ENCODE peak calls at places on chromosomes 4 and X, in seven cellular contexts. Q is PC-9, C is hepatocyte, P is GM23248, U is SK-N-SH, K is mesenchymal stem cell, O is astrocyte. B is an unnamed sample.
A peak's percentile ranks its signal among the peaks of the same experiment; 100 is the strongest.

GRCh38 chr4:127162741-127163140 is 470.0 kb upstream of the INTU start:
- DNase-seq in Q (no peak), C (no peak), P (peak; percentile 80), U (no peak), K (peak; percentile 98), O (peak; percentile 60), B (no peak)

GRCh38 chrX:143429021-143429570 is 88.2 kb downstream of the SPANXN3 start:
- DNase-seq in Q (no peak), C (no peak), P (no peak), U (no peak), K (peak; percentile 0), O (no peak), B (no peak)

GRCh38 chrX:123267220-123267619 is 83.1 kb downstream of the GRIA3 start:
- DNase-seq in Q (no peak), C (no peak), P (peak; percentile 68), U (no peak), K (no peak), O (peak; percentile 86), B (no peak)

GRCh38 chr4:175346381-175346780 is 428.2 kb downstream of the ADAM29 start:
- DNase-seq in Q (no peak), C (no peak), P (no peak), U (no peak), K (no peak), O (no peak), B (peak; percentile 38)

GRCh38 chr4:169243808-169244207 is 26.9 kb downstream of the SH3RF1 start:
- DNase-seq in Q (no peak), C (no peak), P (peak; percentile 78), U (no peak), K (no peak), O (peak; percentile 86), B (peak; percentile 88)

GRCh38 chr4:205097-205756 is 80.9 kb downstream of the ZNF718 start:
- DNase-seq in Q (no peak), C (no peak), P (no peak), U (no peak), K (no peak), O (no peak), B (no peak)

GRCh38 chr4:184370711-184371389 is 103.5 kb downstream of the IRF2 start:
- DNase-seq in Q (no peak), C (no peak), P (peak; percentile 36), U (no peak), K (no peak), O (peak; percentile 74), B (no peak)

GRCh38 chr4:128571747-128572146 is 237.8 kb upstream of the JADE1 start:
- DNase-seq in Q (peak; percentile 50), C (peak; percentile 56), P (peak; percentile 93), U (no peak), K (peak; percentile 92), O (peak; percentile 97), B (peak; percentile 48)

GRCh38 chr4:141668200-141668599 is 31.8 kb downstream of the IL15 start:
- DNase-seq in Q (no peak), C (no peak), P (peak; percentile 46), U (no peak), K (no peak), O (peak; percentile 46), B (peak; percentile 38)

GRCh38 chr4:16289872-16290554 is 63.7 kb upstream of the TAPT1 start:
- DNase-seq in Q (no peak), C (peak; percentile 51), P (peak; percentile 58), U (peak; percentile 51), K (peak; percentile 55), O (peak; percentile 8), B (peak; percentile 65)

GRCh38 chr4:87659247-87659931 is 9.3 kb downstream of the DMP1 start:
- DNase-seq in Q (peak; percentile 5), C (peak; percentile 15), P (peak; percentile 12), U (no peak), K (peak; percentile 6), O (peak; percentile 16), B (no peak)

GRCh38 chrX:37599735-37600134 is 28.3 kb downstream of the LANCL3 start:
- DNase-seq in Q (peak; percentile 32), C (no peak), P (no peak), U (no peak), K (no peak), O (no peak), B (no peak)

GRCh38 chrX:43728966-43729365 is 72.9 kb downstream of the MAOA start:
- DNase-seq in Q (no peak), C (no peak), P (no peak), U (no peak), K (no peak), O (no peak), B (no peak)

GRCh38 chr4:78057600-78058560 is 757 bp downstream of the FRAS1 start:
- DNase-seq in Q (peak; percentile 18), C (peak; percentile 69), P (peak; percentile 76), U (peak; percentile 66), K (peak; percentile 45), O (peak; percentile 36), B (peak; percentile 86)

GRCh38 chrX:10549280-10549679 is 71.1 kb downstream of the MID1 start:
- DNase-seq in Q (no peak), C (no peak), P (no peak), U (peak; percentile 33), K (no peak), O (no peak), B (peak; percentile 65)

GRCh38 chr4:53196872-53197759 is 168.7 kb downstream of the SCFD2 start:
- DNase-seq in Q (no peak), C (peak; percentile 84), P (peak; percentile 80), U (peak; percentile 24), K (peak; percentile 86), O (peak; percentile 60), B (no peak)

GRCh38 chrX:136781180-136781797 is 557 bp upstream of the ARHGEF6 start:
- DNase-seq in Q (no peak), C (no peak), P (peak; percentile 74), U (no peak), K (peak; percentile 12), O (no peak), B (no peak)

GRCh38 chr4:82500830-82501229 is 61.0 kb downstream of the TMEM150C start:
- DNase-seq in Q (no peak), C (no peak), P (no peak), U (no peak), K (no peak), O (no peak), B (no peak)

GRCh38 chr4:36159208-36159607 is 85.1 kb downstream of the ARAP2 start:
- DNase-seq in Q (no peak), C (no peak), P (no peak), U (peak; percentile 1), K (no peak), O (no peak), B (no peak)

DNA sequence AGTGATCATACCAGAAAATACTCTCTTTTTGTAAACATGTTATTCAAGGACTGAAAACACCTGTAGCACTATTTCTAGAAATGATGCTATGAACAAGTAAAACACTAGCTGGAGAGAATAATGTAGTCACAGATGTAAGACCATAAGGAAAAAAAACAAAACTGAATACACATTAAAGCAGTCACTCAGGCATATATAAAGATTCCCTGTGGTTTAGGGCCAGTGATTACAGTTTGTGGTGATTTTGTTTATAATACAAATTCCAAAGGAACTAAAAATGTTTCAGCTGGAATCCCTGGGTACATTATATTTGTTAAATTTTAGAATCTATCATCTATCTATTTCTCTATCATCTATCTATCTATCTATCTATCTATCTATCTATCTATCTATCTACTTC is 777.8 kb upstream of the FRG1 start:
- DNase-seq in Q (no peak), C (no peak), P (no peak), U (no peak), K (peak; percentile 38), O (no peak), B (no peak)
- H3K4me2 ChIP-seq in Q (no peak overlapping the region), C (no peak overlapping the region), P (no peak overlapping the region), U (no peak overlapping the region), K (no peak overlapping the region), O (no peak overlapping the region), B (no peak overlapping the region)

GRCh38 chr4:2831611-2832308 is 11.9 kb upstream of the ADD1 start:
- DNase-seq in Q (no peak), C (no peak), P (no peak), U (peak; percentile 23), K (no peak), O (no peak), B (peak; percentile 65)
- H3K27ac ChIP-seq in Q (no peak overlapping the region), C (no peak overlapping the region), P (no peak overlapping the region), U (no peak overlapping the region), K (peak overlapping the region; percentile 15), O (no peak overlapping the region), B (no peak overlapping the region)

GRCh38 chr4:2860391-2861348 is 17.0 kb downstream of the ADD1 start:
- DNase-seq in Q (peak; percentile 10), C (no peak), P (no peak), U (no peak), K (peak; percentile 29), O (peak; percentile 56), B (no peak)

GRCh38 chr4:2861631-2862436 is 18.2 kb downstream of the ADD1 start:
- DNase-seq in Q (no peak), C (no peak), P (peak; percentile 43), U (no peak), K (peak; percentile 47), O (no peak), B (no peak)

GRCh38 chr4:2863649-2864048 is 20.0 kb downstream of the ADD1 start:
- DNase-seq in Q (no peak), C (no peak), P (no peak), U (no peak), K (no peak), O (no peak), B (no peak)

GRCh38 chr4:2865381-2865780 is 21.7 kb downstream of the ADD1 start:
- DNase-seq in Q (no peak), C (no peak), P (no peak), U (no peak), K (no peak), O (no peak), B (no peak)

DNA sequence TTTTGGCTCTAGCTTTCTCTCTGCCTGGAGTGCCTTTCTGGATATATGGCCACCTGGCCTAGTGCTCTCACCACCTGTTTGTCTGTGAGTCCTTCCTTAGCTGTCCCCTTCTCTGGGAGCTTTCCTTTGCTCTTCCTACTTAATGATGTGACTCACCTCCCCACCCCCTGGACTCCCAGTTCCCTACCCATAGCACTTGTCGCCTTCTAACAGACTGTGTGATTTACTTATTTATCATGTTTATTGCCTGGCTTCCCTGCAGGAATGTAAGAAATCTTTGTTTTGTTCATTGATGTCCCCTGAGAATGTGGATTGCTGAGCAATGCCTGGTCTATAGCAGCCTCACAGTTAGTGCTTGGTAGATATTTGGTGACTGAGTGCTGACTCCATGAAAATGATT is 18.9 kb downstream of the ADD1 start:
- DNase-seq in Q (peak; percentile 15), C (peak; percentile 66), P (peak; percentile 71), U (no peak), K (peak; percentile 81), O (peak; percentile 39), B (peak; percentile 83)
- H3K4me2 ChIP-seq in Q (no peak overlapping the region), C (peak overlapping the region; percentile 59), P (peak overlapping the region; percentile 28), U (peak overlapping the region; percentile 5), K (no peak overlapping the region), O (peak overlapping the region; percentile 2), B (no peak overlapping the region)

DNA sequence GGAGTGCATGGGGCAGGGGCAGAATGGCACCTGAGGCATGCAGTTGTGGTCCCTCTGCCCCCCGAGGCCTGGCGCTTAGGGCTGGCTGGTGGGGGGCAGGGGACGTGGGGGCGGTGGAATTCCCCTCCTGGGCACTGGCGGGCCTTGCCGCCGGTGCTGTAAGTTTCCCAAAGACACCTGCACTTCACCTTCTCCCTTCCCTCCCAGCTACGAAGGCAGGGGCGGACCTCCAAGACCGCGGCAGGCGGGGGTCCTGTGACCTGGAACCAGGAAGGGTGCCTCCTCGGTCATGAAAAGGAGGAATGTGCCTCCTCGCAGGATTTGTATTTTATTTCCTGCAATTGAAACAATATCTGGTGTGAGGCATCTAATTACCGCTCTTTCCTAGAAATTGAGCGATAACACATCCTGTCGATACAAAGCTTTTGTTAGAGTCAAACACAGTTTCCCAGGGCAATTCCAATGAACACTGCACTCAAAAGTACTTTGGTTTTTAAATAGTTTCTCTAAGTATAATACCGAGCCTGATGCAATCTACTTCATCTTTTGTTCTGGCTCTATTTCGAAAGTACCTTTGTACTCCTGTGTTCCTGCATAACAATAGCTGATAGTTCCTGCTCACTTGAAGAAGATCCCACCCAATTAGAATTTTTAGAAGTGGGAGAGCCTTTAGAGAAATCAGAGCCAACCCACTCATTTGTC is 12.3 kb upstream of the ADRA2C start:
- DNase-seq in Q (no peak), C (no peak), P (no peak), U (no peak), K (no peak), O (no peak), B (no peak)
- H3K27ac ChIP-seq in Q (no peak overlapping the region), C (no peak overlapping the region), P (no peak overlapping the region), U (no peak overlapping the region), K (no peak overlapping the region), O (no peak overlapping the region), B (no peak overlapping the region)

B was measured in osteoblast.